ENCODE peak calls at places on chromosomes 16 and 17, in seven cellular contexts. T is HEK293T; H is activated T-cell treated with anti-CD3 and anti-CD28 coated beads for 4 hours; L is endodermal cell; F is body of pancreas; U is stimulated activated CD4-positive, alpha-beta T cell treated with anti-CD3 and anti-CD28 coated beads, Interleukin-1b, Interleukin-23, amount 100 ng/mL, for 1 hour; A is breast epithelium. S is an unnamed sample.

GRCh38 chr17:79547586-79547985 is 63.3 kb downstream of the RBFOX3 start:
- DNase-seq in T (no peak), H (no peak), L (no peak), F (no peak), U (no peak), A (no peak), S (no peak)

GRCh38 chr16:63289834-63290460 is 1253.7 kb upstream of the CDH8 start:
- DNase-seq in T (peak; percentile 42), H (no peak), L (peak; percentile 87), F (peak; percentile 49), U (no peak), A (no peak), S (peak; percentile 77)

GRCh38 chr17:55037828-55038227 is 69.3 kb downstream of the STXBP4 start:
- DNase-seq in T (no peak), H (no peak), L (no peak), F (no peak), U (no peak), A (no peak), S (no peak)

GRCh38 chr16:27526169-27526568 is 23.5 kb downstream of the GTF3C1 start:
- DNase-seq in T (no peak), H (no peak), L (no peak), F (peak; percentile 42), U (no peak), A (no peak), S (no peak)

GRCh38 chr16:51225902-51226301 is 74.8 kb upstream of the SALL1 start:
- DNase-seq in T (no peak), H (no peak), L (no peak), F (no peak), U (no peak), A (no peak), S (no peak)

GRCh38 chr16:67930678-67931211 is 917 bp downstream of the CTRL start:
- DNase-seq in T (no peak), H (no peak), L (no peak), F (no peak), U (no peak), A (no peak), S (no peak)

GRCh38 chr16:27840311-27841060 is 223.0 kb downstream of the GSG1L start:
- DNase-seq in T (no peak), H (no peak), L (peak; percentile 31), F (no peak), U (no peak), A (no peak), S (no peak)

GRCh38 chr17:75808905-75809621 is 24.5 kb downstream of the UNK start:
- DNase-seq in T (no peak), H (no peak), L (peak; percentile 49), F (peak; percentile 66), U (no peak), A (peak; percentile 61), S (no peak)

GRCh38 chr17:58325289-58325726 is 3.3 kb downstream of the TSPOAP1 start:
- DNase-seq in T (no peak), H (no peak), L (peak; percentile 93), F (no peak), U (no peak), A (no peak), S (no peak)

GRCh38 chr16:60073376-60073775 is 1339.3 kb upstream of the GOT2 start:
- DNase-seq in T (no peak), H (no peak), L (no peak), F (no peak), U (no peak), A (no peak), S (no peak)

GRCh38 chr16:84823484-84823883 is 3.7 kb downstream of the CRISPLD2 start:
- DNase-seq in T (no peak), H (no peak), L (no peak), F (peak; percentile 38), U (no peak), A (no peak), S (no peak)

GRCh38 chr17:41959336-41960095 is 7.1 kb upstream of the CNP start:
- DNase-seq in T (peak; percentile 60), H (no peak), L (peak; percentile 94), F (peak; percentile 66), U (no peak), A (no peak), S (no peak)

GRCh38 chr17:47621293-47622178 is 28.2 kb upstream of the KPNB1 start:
- DNase-seq in T (peak; percentile 20), H (no peak), L (peak; percentile 95), F (peak; percentile 37), U (no peak), A (peak; percentile 27), S (no peak)

GRCh38 chr17:8289103-8289397 is 580 bp downstream of the RANGRF start:
- DNase-seq in T (no peak), H (no peak), L (no peak), F (no peak), U (peak; percentile 43), A (no peak), S (no peak)

S was measured in H1.